ENCODE peak calls at places on chromosomes 1 and 21, in seven cellular contexts. One of them, this sample, is unnamed.

GRCh38 chr1:31923905-31924304 is 14.3 kb downstream of the PTP4A2 start:
- DNase-seq in hepatocyte: no peak
- DNase-seq in adrenal gland: no peak
- DNase-seq in IMR-90: no peak
- DNase-seq in CD4-positive, CD25-positive, alpha-beta regulatory T cell: no peak
- DNase-seq in tibial nerve: no peak
- DNase-seq in stomach: no peak
- DNase-seq in this sample: no peak

GRCh38 chr1:200670215-200671118 is 760 bp upstream of the DDX59 start:
- DNase-seq in stomach: peak; percentile 34
- DNase-seq in CD4-positive, CD25-positive, alpha-beta regulatory T cell: peak; percentile 2
- DNase-seq in IMR-90: peak; percentile 65
- DNase-seq in adrenal gland: no peak
- DNase-seq in hepatocyte: peak; percentile 59
- DNase-seq in tibial nerve: no peak
- DNase-seq in this sample: no peak

GRCh38 chr21:41777934-41778815 is 11.3 kb upstream of the RIPK4 start:
- DNase-seq in stomach: peak; percentile 94
- DNase-seq in adrenal gland: peak; percentile 89
- DNase-seq in IMR-90: peak; percentile 69
- DNase-seq in CD4-positive, CD25-positive, alpha-beta regulatory T cell: no peak
- DNase-seq in tibial nerve: peak; percentile 81
- DNase-seq in hepatocyte: peak; percentile 92
- DNase-seq in this sample: no peak

GRCh38 chr1:1573843-1574720 is 581 bp downstream of the SSU72 start:
- DNase-seq in adrenal gland: peak; percentile 67
- DNase-seq in IMR-90: peak; percentile 56
- DNase-seq in hepatocyte: peak; percentile 81
- DNase-seq in stomach: no peak
- DNase-seq in CD4-positive, CD25-positive, alpha-beta regulatory T cell: no peak
- DNase-seq in tibial nerve: no peak
- DNase-seq in this sample: peak; percentile 67

GRCh38 chr21:44461438-44462089 is 6.3 kb downstream of the LRRC3 start:
- DNase-seq in stomach: no peak
- DNase-seq in CD4-positive, CD25-positive, alpha-beta regulatory T cell: no peak
- DNase-seq in tibial nerve: no peak
- DNase-seq in adrenal gland: no peak
- DNase-seq in IMR-90: no peak
- DNase-seq in hepatocyte: no peak
- DNase-seq in this sample: no peak

GRCh38 chr1:15848929-15849774 is 1.6 kb downstream of the SPEN start:
- DNase-seq in IMR-90: peak; percentile 82
- DNase-seq in CD4-positive, CD25-positive, alpha-beta regulatory T cell: peak; percentile 50
- DNase-seq in stomach: peak; percentile 86
- DNase-seq in tibial nerve: peak; percentile 73
- DNase-seq in adrenal gland: peak; percentile 87
- DNase-seq in hepatocyte: peak; percentile 92
- DNase-seq in this sample: peak; percentile 78

GRCh38 chr1:19560480-19560879 is 75.1 kb upstream of the CAPZB start:
- DNase-seq in IMR-90: no peak
- DNase-seq in adrenal gland: no peak
- DNase-seq in CD4-positive, CD25-positive, alpha-beta regulatory T cell: no peak
- DNase-seq in tibial nerve: no peak
- DNase-seq in hepatocyte: no peak
- DNase-seq in stomach: no peak
- DNase-seq in this sample: no peak

GRCh38 chr1:162343472-162343871 is 33.2 kb downstream of the SPATA46 start:
- DNase-seq in IMR-90: no peak
- DNase-seq in CD4-positive, CD25-positive, alpha-beta regulatory T cell: no peak
- DNase-seq in hepatocyte: no peak
- DNase-seq in stomach: no peak
- DNase-seq in adrenal gland: no peak
- DNase-seq in tibial nerve: no peak
- DNase-seq in this sample: no peak

GRCh38 chr1:118335372-118335771 is 150.3 kb upstream of the SPAG17 start:
- DNase-seq in tibial nerve: no peak
- DNase-seq in adrenal gland: no peak
- DNase-seq in stomach: no peak
- DNase-seq in hepatocyte: no peak
- DNase-seq in CD4-positive, CD25-positive, alpha-beta regulatory T cell: no peak
- DNase-seq in IMR-90: peak; percentile 27
- DNase-seq in this sample: no peak

GRCh38 chr1:187691439-187691838 is 862.7 kb downstream of the PLA2G4A start:
- DNase-seq in stomach: no peak
- DNase-seq in adrenal gland: no peak
- DNase-seq in tibial nerve: no peak
- DNase-seq in CD4-positive, CD25-positive, alpha-beta regulatory T cell: no peak
- DNase-seq in IMR-90: peak; percentile 98
- DNase-seq in hepatocyte: no peak
- DNase-seq in this sample: no peak

GRCh38 chr1:164953815-164954214 is 394.8 kb downstream of the PBX1 start:
- DNase-seq in CD4-positive, CD25-positive, alpha-beta regulatory T cell: no peak
- DNase-seq in hepatocyte: no peak
- DNase-seq in stomach: no peak
- DNase-seq in IMR-90: no peak
- DNase-seq in adrenal gland: no peak
- DNase-seq in tibial nerve: no peak
- DNase-seq in this sample: no peak

GRCh38 chr1:37811027-37811655 is 3.1 kb upstream of the YRDC start:
- DNase-seq in adrenal gland: peak; percentile 57
- DNase-seq in hepatocyte: peak; percentile 89
- DNase-seq in IMR-90: peak; percentile 76
- DNase-seq in tibial nerve: peak; percentile 23
- DNase-seq in CD4-positive, CD25-positive, alpha-beta regulatory T cell: peak; percentile 62
- DNase-seq in stomach: peak; percentile 67
- DNase-seq in this sample: peak; percentile 41

GRCh38 chr1:201080135-201080534 is 32.1 kb downstream of the CACNA1S start:
- DNase-seq in hepatocyte: no peak
- DNase-seq in adrenal gland: no peak
- DNase-seq in CD4-positive, CD25-positive, alpha-beta regulatory T cell: no peak
- DNase-seq in stomach: no peak
- DNase-seq in tibial nerve: no peak
- DNase-seq in IMR-90: no peak
- DNase-seq in this sample: no peak

GRCh38 chr1:88001460-88001859 is 672.8 kb downstream of the LMO4 start:
- DNase-seq in CD4-positive, CD25-positive, alpha-beta regulatory T cell: no peak
- DNase-seq in stomach: no peak
- DNase-seq in adrenal gland: no peak
- DNase-seq in tibial nerve: no peak
- DNase-seq in hepatocyte: no peak
- DNase-seq in IMR-90: peak; percentile 49
- DNase-seq in this sample: no peak

GRCh38 chr1:155978973-155979429 is 654 bp upstream of the ARHGEF2 start:
- DNase-seq in hepatocyte: no peak
- DNase-seq in adrenal gland: no peak
- DNase-seq in stomach: no peak
- DNase-seq in CD4-positive, CD25-positive, alpha-beta regulatory T cell: peak; percentile 20
- DNase-seq in tibial nerve: no peak
- DNase-seq in IMR-90: peak; percentile 31
- DNase-seq in this sample: no peak

GRCh38 chr1:11847667-11848445 is at the start of gene NPPA:
- DNase-seq in stomach: no peak
- DNase-seq in hepatocyte: peak; percentile 30
- DNase-seq in adrenal gland: no peak
- DNase-seq in IMR-90: peak; percentile 19
- DNase-seq in CD4-positive, CD25-positive, alpha-beta regulatory T cell: no peak
- DNase-seq in tibial nerve: no peak
- DNase-seq in this sample: no peak

GRCh38 chr1:155184835-155185782 is 11.5 kb downstream of the TRIM46 start:
- DNase-seq in IMR-90: no peak
- DNase-seq in stomach: peak; percentile 93
- DNase-seq in tibial nerve: no peak
- DNase-seq in hepatocyte: peak; percentile 52
- DNase-seq in adrenal gland: no peak
- DNase-seq in CD4-positive, CD25-positive, alpha-beta regulatory T cell: no peak
- DNase-seq in this sample: no peak

GRCh38 chr1:55257958-55258357 is 42.8 kb upstream of the USP24 start:
- DNase-seq in CD4-positive, CD25-positive, alpha-beta regulatory T cell: peak; percentile 39
- DNase-seq in adrenal gland: no peak
- DNase-seq in stomach: no peak
- DNase-seq in tibial nerve: no peak
- DNase-seq in IMR-90: peak; percentile 35
- DNase-seq in hepatocyte: no peak
- DNase-seq in this sample: peak; percentile 85

GRCh38 chr1:38114231-38114630 is 67.6 kb upstream of the POU3F1 start:
- DNase-seq in adrenal gland: no peak
- DNase-seq in tibial nerve: no peak
- DNase-seq in CD4-positive, CD25-positive, alpha-beta regulatory T cell: no peak
- DNase-seq in stomach: peak; percentile 30
- DNase-seq in hepatocyte: no peak
- DNase-seq in IMR-90: no peak
- DNase-seq in this sample: no peak

GRCh38 chr21:46119565-46120271 is 21.8 kb downstream of the COL6A2 start:
- DNase-seq in stomach: no peak
- DNase-seq in tibial nerve: peak; percentile 8
- DNase-seq in CD4-positive, CD25-positive, alpha-beta regulatory T cell: no peak
- DNase-seq in hepatocyte: no peak
- DNase-seq in adrenal gland: peak; percentile 5
- DNase-seq in IMR-90: no peak
- DNase-seq in this sample: no peak
- H3K4me1 ChIP-seq in stomach: no peaks in the 10 kb centered on the region
- H3K4me1 ChIP-seq in tibial nerve: no peaks in the 10 kb centered on the region
- H3K4me1 ChIP-seq in CD4-positive, CD25-positive, alpha-beta regulatory T cell: no peaks in the 10 kb centered on the region
- H3K4me1 ChIP-seq in hepatocyte: no peaks in the 10 kb centered on the region
- H3K4me1 ChIP-seq in adrenal gland: no peaks in the 10 kb centered on the region
- H3K4me1 ChIP-seq in IMR-90: peaks cover 9% of the 10 kb centered on the region
- H3K4me1 ChIP-seq in this sample: no peaks in the 10 kb centered on the region

GRCh38 chr21:33064623-33064996 is 5.3 kb upstream of the OLIG1 start:
- DNase-seq in tibial nerve: no peak
- DNase-seq in IMR-90: no peak
- DNase-seq in adrenal gland: no peak
- DNase-seq in hepatocyte: no peak
- DNase-seq in CD4-positive, CD25-positive, alpha-beta regulatory T cell: no peak
- DNase-seq in stomach: no peak
- DNase-seq in this sample: no peak
- H3K4me1 ChIP-seq in tibial nerve: peaks cover 6% of the 10 kb centered on the region
- H3K4me1 ChIP-seq in IMR-90: no peaks in the 10 kb centered on the region
- H3K4me1 ChIP-seq in adrenal gland: no peaks in the 10 kb centered on the region
- H3K4me1 ChIP-seq in hepatocyte: no peaks in the 10 kb centered on the region
- H3K4me1 ChIP-seq in CD4-positive, CD25-positive, alpha-beta regulatory T cell: no peaks in the 10 kb centered on the region
- H3K4me1 ChIP-seq in stomach: peaks cover 1% of the 10 kb centered on the region
- H3K4me1 ChIP-seq in this sample: peaks cover 2% of the 10 kb centered on the region

DNA sequence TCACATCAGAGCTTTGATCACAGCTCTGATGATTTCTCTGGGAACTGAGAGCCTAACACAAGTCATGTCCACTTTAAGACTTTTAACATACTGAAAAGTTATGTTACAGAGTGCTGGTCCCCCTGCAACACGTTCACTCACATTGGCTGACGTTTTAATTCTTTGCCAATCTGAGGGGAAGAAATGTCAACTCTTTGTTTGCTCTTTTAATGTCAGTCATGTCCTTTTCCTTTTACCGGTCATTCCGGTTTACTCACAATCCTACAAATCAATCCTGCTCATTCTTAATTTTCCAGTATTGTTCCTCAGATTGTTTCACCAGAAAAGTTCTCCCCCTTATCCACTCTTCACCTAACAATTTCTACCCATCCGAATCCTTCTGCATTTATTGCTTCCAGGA is 953 bp upstream of the CD46 start:
- DNase-seq in CD4-positive, CD25-positive, alpha-beta regulatory T cell: no peak
- DNase-seq in tibial nerve: no peak
- DNase-seq in hepatocyte: no peak
- DNase-seq in adrenal gland: no peak
- DNase-seq in IMR-90: no peak
- DNase-seq in stomach: no peak
- DNase-seq in this sample: no peak
- H3K4me1 ChIP-seq in CD4-positive, CD25-positive, alpha-beta regulatory T cell: peaks cover 50% of the 10 kb centered on the region
- H3K4me1 ChIP-seq in tibial nerve: peaks cover 19% of the 10 kb centered on the region
- H3K4me1 ChIP-seq in hepatocyte: peaks cover 45% of the 10 kb centered on the region
- H3K4me1 ChIP-seq in adrenal gland: peaks cover 13% of the 10 kb centered on the region
- H3K4me1 ChIP-seq in IMR-90: peaks cover 4% of the 10 kb centered on the region
- H3K4me1 ChIP-seq in stomach: peaks cover 65% of the 10 kb centered on the region
- H3K4me1 ChIP-seq in this sample: peaks cover 51% of the 10 kb centered on the region

GRCh38 chr1:235275223-235275622 is 52.8 kb downstream of the ARID4B start:
- DNase-seq in IMR-90: no peak
- DNase-seq in hepatocyte: no peak
- DNase-seq in CD4-positive, CD25-positive, alpha-beta regulatory T cell: peak; percentile 38
- DNase-seq in adrenal gland: no peak
- DNase-seq in tibial nerve: no peak
- DNase-seq in stomach: no peak
- DNase-seq in this sample: no peak
- H3K4me1 ChIP-seq in IMR-90: peaks cover 8% of the 10 kb centered on the region
- H3K4me1 ChIP-seq in hepatocyte: peaks cover 25% of the 10 kb centered on the region
- H3K4me1 ChIP-seq in CD4-positive, CD25-positive, alpha-beta regulatory T cell: peaks cover 71% of the 10 kb centered on the region
- H3K4me1 ChIP-seq in adrenal gland: peaks cover 9% of the 10 kb centered on the region
- H3K4me1 ChIP-seq in tibial nerve: peaks cover 4% of the 10 kb centered on the region
- H3K4me1 ChIP-seq in stomach: peaks cover 91% of the 10 kb centered on the region
- H3K4me1 ChIP-seq in this sample: peaks cover 53% of the 10 kb centered on the region

GRCh38 chr1:29827801-29828525 is 591.6 kb downstream of the PTPRU start:
- DNase-seq in IMR-90: no peak
- DNase-seq in CD4-positive, CD25-positive, alpha-beta regulatory T cell: no peak
- DNase-seq in stomach: no peak
- DNase-seq in hepatocyte: no peak
- DNase-seq in adrenal gland: no peak
- DNase-seq in tibial nerve: no peak
- DNase-seq in this sample: no peak
- H3K4me1 ChIP-seq in IMR-90: no peaks in the 10 kb centered on the region
- H3K4me1 ChIP-seq in CD4-positive, CD25-positive, alpha-beta regulatory T cell: no peaks in the 10 kb centered on the region
- H3K4me1 ChIP-seq in stomach: no peaks in the 10 kb centered on the region
- H3K4me1 ChIP-seq in hepatocyte: no peaks in the 10 kb centered on the region
- H3K4me1 ChIP-seq in adrenal gland: no peaks in the 10 kb centered on the region
- H3K4me1 ChIP-seq in tibial nerve: no peaks in the 10 kb centered on the region
- H3K4me1 ChIP-seq in this sample: no peaks in the 10 kb centered on the region

GRCh38 chr1:203777596-203777995 is 12.6 kb downstream of the LAX1 start:
- DNase-seq in stomach: no peak
- DNase-seq in hepatocyte: no peak
- DNase-seq in IMR-90: no peak
- DNase-seq in tibial nerve: no peak
- DNase-seq in adrenal gland: peak; percentile 62
- DNase-seq in CD4-positive, CD25-positive, alpha-beta regulatory T cell: no peak
- DNase-seq in this sample: no peak
- H3K4me1 ChIP-seq in stomach: no peaks in the 10 kb centered on the region
- H3K4me1 ChIP-seq in hepatocyte: no peaks in the 10 kb centered on the region
- H3K4me1 ChIP-seq in IMR-90: no peaks in the 10 kb centered on the region
- H3K4me1 ChIP-seq in tibial nerve: no peaks in the 10 kb centered on the region
- H3K4me1 ChIP-seq in adrenal gland: no peaks in the 10 kb centered on the region
- H3K4me1 ChIP-seq in CD4-positive, CD25-positive, alpha-beta regulatory T cell: no peaks in the 10 kb centered on the region
- H3K4me1 ChIP-seq in this sample: no peaks in the 10 kb centered on the region